ENCODE peak calls at places on chromosome 7, in nine cellular contexts. Y is CD8-positive, alpha-beta memory T cell; M is progenitor cell of endocrine pancreas; D is HFFc6; A is SJSA1; X is CD4-positive, alpha-beta T cell; V is heart right ventricle; Q is RPMI8226; J is globus pallidus. H is an unnamed sample.

GRCh38 chr7:2558620-2559282 is at the start of gene IQCE:
- DNase-seq in Y (peak; percentile 86), M (peak; percentile 97), D (peak; percentile 79), A (peak; percentile 84), X (peak; percentile 78), V (peak; percentile 92), Q (peak; percentile 96), J (peak; percentile 80), H (no peak)

GRCh38 chr7:121697731-121698396 is 175.1 kb upstream of the PTPRZ1 start:
- DNase-seq in Y (no peak), M (no peak), D (no peak), A (no peak), X (no peak), V (no peak), Q (no peak), J (no peak), H (no peak)

GRCh38 chr7:74115326-74115725 is 31.7 kb downstream of the LIMK1 start:
- DNase-seq in Y (no peak), M (no peak), D (no peak), A (no peak), X (no peak), V (no peak), Q (no peak), J (no peak), H (no peak)

GRCh38 chr7:38413784-38414183 is 140.3 kb upstream of the TARP start:
- DNase-seq in Y (no peak), M (no peak), D (no peak), A (no peak), X (no peak), V (no peak), Q (peak; percentile 19), J (no peak), H (no peak)

GRCh38 chr7:151518105-151518780 is 1.5 kb downstream of the RHEB start:
- DNase-seq in Y (peak; percentile 45), M (no peak), D (peak; percentile 41), A (peak; percentile 58), X (peak; percentile 14), V (peak; percentile 68), Q (peak; percentile 74), J (peak; percentile 30), H (peak; percentile 21)

GRCh38 chr7:123692471-123692877 is 36.8 kb downstream of the LMOD2 start:
- DNase-seq in Y (no peak), M (no peak), D (no peak), A (no peak), X (no peak), V (no peak), Q (no peak), J (no peak), H (no peak)

GRCh38 chr7:142263598-142264380 is 5.9 kb upstream of the PRSS58 start:
- DNase-seq in Y (no peak), M (no peak), D (peak; percentile 1), A (peak; percentile 56), X (no peak), V (no peak), Q (no peak), J (no peak), H (no peak)

GRCh38 chr7:129803546-129804081 is 149.1 kb downstream of the UBE2H start:
- DNase-seq in Y (no peak), M (no peak), D (no peak), A (no peak), X (no peak), V (no peak), Q (no peak), J (no peak), H (no peak)

GRCh38 chr7:93914581-93915066 is 6.9 kb upstream of the GNG11 start:
- DNase-seq in Y (no peak), M (no peak), D (peak; percentile 50), A (peak; percentile 65), X (no peak), V (no peak), Q (no peak), J (no peak), H (no peak)

GRCh38 chr7:107785170-107785569 is 17.9 kb downstream of the SLC26A3 start:
- DNase-seq in Y (no peak), M (no peak), D (no peak), A (no peak), X (no peak), V (no peak), Q (no peak), J (no peak), H (no peak)

GRCh38 chr7:158494162-158494586 is 93.4 kb downstream of the PTPRN2 start:
- DNase-seq in Y (no peak), M (no peak), D (no peak), A (no peak), X (no peak), V (no peak), Q (peak; percentile 57), J (no peak), H (no peak)

GRCh38 chr7:25982684-25983083 is 169.3 kb upstream of the NFE2L3 start:
- DNase-seq in Y (no peak), M (no peak), D (no peak), A (no peak), X (no peak), V (no peak), Q (peak; percentile 16), J (no peak), H (no peak)

GRCh38 chr7:92354214-92354613 is 93.1 kb upstream of the GATAD1 start:
- DNase-seq in Y (no peak), M (no peak), D (no peak), A (no peak), X (no peak), V (no peak), Q (no peak), J (no peak), H (no peak)

GRCh38 chr7:139394553-139394952 is 34.9 kb downstream of the LUC7L2 start:
- DNase-seq in Y (no peak), M (no peak), D (no peak), A (no peak), X (no peak), V (no peak), Q (no peak), J (no peak), H (no peak)

GRCh38 chr7:143042821-143043271 is 9.3 kb upstream of the OR6V1 start:
- DNase-seq in Y (no peak), M (no peak), D (no peak), A (peak; percentile 78), X (no peak), V (no peak), Q (no peak), J (no peak), H (no peak)

GRCh38 chr7:113015038-113015645 is 71.5 kb downstream of the GPR85 start:
- DNase-seq in Y (no peak), M (no peak), D (peak; percentile 52), A (peak; percentile 25), X (no peak), V (no peak), Q (peak; percentile 33), J (peak; percentile 5), H (no peak)

GRCh38 chr7:128863433-128863989 is 855 bp downstream of the ATP6V1F start:
- DNase-seq in Y (peak; percentile 20), M (peak; percentile 45), D (peak; percentile 67), A (peak; percentile 59), X (peak; percentile 18), V (no peak), Q (peak; percentile 80), J (no peak), H (no peak)

GRCh38 chr7:139362302-139362701 is 2.6 kb downstream of the LUC7L2 start:
- DNase-seq in Y (no peak), M (no peak), D (no peak), A (no peak), X (no peak), V (no peak), Q (no peak), J (no peak), H (no peak)

GRCh38 chr7:150976529-150977381 is 1.4 kb downstream of the KCNH2 start:
- DNase-seq in Y (no peak), M (no peak), D (no peak), A (no peak), X (no peak), V (peak; percentile 68), Q (no peak), J (no peak), H (no peak)

GRCh38 chr7:70856889-70857511 is 274.9 kb upstream of the GALNT17 start:
- DNase-seq in Y (no peak), M (peak; percentile 89), D (peak; percentile 28), A (peak; percentile 4), X (peak; percentile 27), V (peak; percentile 46), Q (peak; percentile 78), J (peak; percentile 32), H (peak; percentile 12)

GRCh38 chr7:144584741-144585140 is 181.2 kb upstream of the NOBOX start:
- DNase-seq in Y (no peak), M (no peak), D (no peak), A (no peak), X (no peak), V (no peak), Q (no peak), J (no peak), H (no peak)

GRCh38 chr7:117750612-117751563 is 122.4 kb downstream of the CTTNBP2 start:
- DNase-seq in Y (no peak), M (no peak), D (no peak), A (peak; percentile 15), X (no peak), V (no peak), Q (peak; percentile 39), J (peak; percentile 90), H (no peak)

GRCh38 chr7:73742338-73742752 is 3.7 kb upstream of the ABHD11 start:
- DNase-seq in Y (no peak), M (peak; percentile 65), D (no peak), A (no peak), X (no peak), V (no peak), Q (peak; percentile 28), J (no peak), H (no peak)

GRCh38 chr7:30164567-30164966 is 29.8 kb downstream of the MTURN start:
- DNase-seq in Y (no peak), M (no peak), D (peak; percentile 60), A (peak; percentile 73), X (no peak), V (no peak), Q (peak; percentile 52), J (peak; percentile 89), H (peak; percentile 34)

GRCh38 chr7:138169441-138169851 is 93.2 kb downstream of the AKR1D1 start:
- DNase-seq in Y (no peak), M (no peak), D (no peak), A (peak; percentile 81), X (no peak), V (no peak), Q (no peak), J (no peak), H (no peak)

GRCh38 chr7:108488902-108489538 is 32.8 kb upstream of the NRCAM start:
- DNase-seq in Y (no peak), M (no peak), D (no peak), A (no peak), X (no peak), V (no peak), Q (no peak), J (no peak), H (no peak)

GRCh38 chr7:134669845-134670373 is 23.3 kb downstream of the BPGM start:
- DNase-seq in Y (peak; percentile 82), M (no peak), D (peak; percentile 86), A (peak; percentile 86), X (peak; percentile 77), V (no peak), Q (peak; percentile 92), J (no peak), H (no peak)

GRCh38 chr7:91276909-91277308 is 12.7 kb downstream of the FZD1 start:
- DNase-seq in Y (no peak), M (no peak), D (no peak), A (no peak), X (no peak), V (no peak), Q (no peak), J (no peak), H (no peak)

GRCh38 chr7:131076711-131077170 is 250.9 kb upstream of the MKLN1 start:
- DNase-seq in Y (no peak), M (no peak), D (peak; percentile 14), A (no peak), X (no peak), V (no peak), Q (no peak), J (no peak), H (no peak)

GRCh38 chr7:47193003-47193402 is 388.9 kb downstream of the TNS3 start:
- DNase-seq in Y (no peak), M (no peak), D (no peak), A (no peak), X (no peak), V (no peak), Q (no peak), J (no peak), H (no peak)

GRCh38 chr7:130822642-130823041 is 88.6 kb upstream of the KLF14 start:
- DNase-seq in Y (no peak), M (no peak), D (no peak), A (no peak), X (no peak), V (no peak), Q (no peak), J (no peak), H (no peak)